ENCODE peak calls at places on chromosomes 2 and 18, in five cellular contexts. N, Q, Y, J and K are unnamed samples.

GRCh38 chr2:156342252-156343095 is 10.0 kb upstream of the NR4A2 start:
- DNase-seq in N (peak), Q (peak), Y (peak), J (peak), K (peak)

GRCh38 chr2:238846503-238847431 is 1.1 kb upstream of the TWIST2 start:
- DNase-seq in N (no peak), Y (no peak), J (peak), Q (no peak), K (no peak)

GRCh38 chr2:134736167-134736885 is 17.5 kb upstream of the TMEM163 start:
- DNase-seq in N (no peak), Y (peak), Q (no peak), J (no peak), K (peak)

GRCh38 chr2:172858473-172858745 is 122.8 kb downstream of the RAPGEF4 start:
- DNase-seq in Y (peak), J (no peak), Q (no peak), N (no peak), K (no peak)

GRCh38 chr2:67463810-67464209 is 66.7 kb downstream of the ETAA1 start:
- DNase-seq in N (no peak), Q (no peak), Y (peak), J (no peak), K (no peak)

GRCh38 chr2:187971893-187972292 is 319.8 kb upstream of the GULP1 start:
- DNase-seq in Y (no peak), J (no peak), N (no peak), Q (no peak), K (no peak)

GRCh38 chr2:74513605-74514367 is 464 bp upstream of the TLX2 start:
- DNase-seq in Y (no peak), J (peak), Q (peak), N (no peak), K (no peak)

GRCh38 chr18:13932285-13933025 is 17.1 kb upstream of the MC2R start:
- DNase-seq in Y (no peak), J (no peak), Q (no peak), N (no peak), K (no peak)

DNA sequence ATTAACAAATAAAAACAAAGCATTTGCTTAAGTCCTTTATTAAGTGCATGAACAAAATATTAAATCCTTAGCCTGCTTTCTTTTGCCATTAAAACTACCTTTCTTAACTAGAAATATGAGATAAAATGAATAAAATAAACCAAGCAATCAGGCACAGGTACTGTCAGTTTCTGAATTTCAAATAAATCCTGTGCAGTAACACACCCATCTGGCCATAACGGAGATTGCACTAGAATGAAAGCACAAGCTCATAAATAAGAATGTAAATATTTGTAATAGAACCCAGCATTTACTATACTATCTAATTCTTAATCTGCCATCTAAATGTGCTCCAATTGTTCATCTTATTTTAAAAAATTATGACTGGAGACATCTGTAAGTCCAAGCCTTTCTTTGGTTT is 31.9 kb downstream of the PRKRA start:
- DNase-seq in N (no peak), J (no peak), Q (peak), Y (peak), K (no peak)
- TF ChIP-seq CTCF in N (no peak), J (no peak), Q (peak), Y (peak), K (no peak)

DNA sequence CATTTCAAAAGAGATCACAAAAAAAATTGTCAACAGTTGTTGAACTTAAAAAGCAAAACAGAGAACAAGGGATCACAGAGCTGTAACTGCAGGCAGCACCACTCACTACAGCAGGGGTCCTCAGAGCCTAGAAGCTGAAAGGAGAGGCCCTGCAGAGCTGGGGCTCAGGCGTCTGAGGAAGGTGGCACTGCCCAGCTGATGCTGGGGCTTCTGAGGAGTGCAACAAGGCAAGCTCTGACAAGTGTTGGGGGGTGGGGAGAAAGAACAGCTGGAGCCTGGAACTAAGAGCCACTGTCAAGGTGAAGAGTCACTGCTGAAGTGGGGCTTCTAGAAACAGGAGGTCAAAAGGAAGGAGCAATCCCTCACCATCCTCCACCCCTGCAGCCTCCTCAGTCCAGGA is 46.2 kb downstream of the FTCDNL1 start:
- DNase-seq in Y (no peak), Q (no peak), N (no peak), J (no peak), K (no peak)
- TF ChIP-seq CTCF in Y (no peak), Q (no peak), N (no peak), J (no peak), K (no peak)

DNA sequence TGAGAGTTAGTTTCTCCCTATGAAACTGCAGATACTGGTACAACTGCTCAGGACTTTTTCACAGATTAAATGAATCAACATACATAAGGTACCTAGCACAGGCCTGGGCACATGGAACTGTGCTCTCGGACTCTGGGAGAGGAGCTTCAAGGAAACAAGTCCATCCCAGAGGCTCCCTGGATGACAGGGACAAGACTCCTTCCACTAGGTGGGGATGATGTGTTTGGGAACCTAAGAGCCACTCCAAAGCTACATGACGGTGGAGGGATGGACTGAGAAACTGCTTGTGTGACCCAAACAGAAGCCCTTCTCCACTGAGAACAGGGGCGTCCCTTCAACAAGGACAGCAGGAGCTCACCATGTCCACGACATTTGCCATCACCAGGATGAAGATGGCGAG is 37.1 kb downstream of the CENPO start:
- DNase-seq in Q (peak), N (no peak), J (no peak), Y (peak), K (no peak)
- TF ChIP-seq CTCF in Q (peak), N (no peak), J (no peak), Y (no peak), K (no peak)

DNA sequence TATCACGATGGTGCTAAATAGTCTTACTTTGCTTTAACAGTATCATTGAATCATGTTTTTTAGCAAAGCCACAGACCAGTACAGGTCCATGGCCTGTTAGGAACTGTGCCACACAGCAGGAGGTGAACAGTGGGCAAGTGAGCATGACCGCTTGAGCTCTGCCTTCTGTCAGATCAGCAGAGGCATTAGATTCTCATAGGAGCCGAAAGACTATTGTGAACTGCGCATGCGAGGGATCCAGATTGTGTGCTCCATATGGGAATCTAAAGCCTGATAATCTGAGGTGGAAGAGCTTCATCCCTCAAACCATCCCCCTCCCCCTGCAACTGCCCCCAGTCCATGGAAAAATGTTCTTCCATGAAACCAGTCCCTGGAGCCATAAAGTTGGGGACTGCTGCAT is 102.3 kb upstream of the OSR1 start:
- DNase-seq in N (no peak), Q (no peak), Y (no peak), J (no peak), K (no peak)
- TF ChIP-seq CTCF in N (no peak), Q (no peak), Y (no peak), J (no peak), K (no peak)

GRCh38 chr2:49259926-49260325 is 105.6 kb upstream of the FSHR start:
- DNase-seq in J (no peak), Q (no peak), N (no peak), Y (no peak), K (no peak)

GRCh38 chr2:49251766-49252165 is 97.5 kb upstream of the FSHR start:
- DNase-seq in Q (no peak), J (no peak), N (no peak), Y (peak), K (no peak)

GRCh38 chr2:49251251-49251650 is 96.9 kb upstream of the FSHR start:
- DNase-seq in Q (no peak), Y (no peak), J (no peak), N (no peak), K (no peak)

GRCh38 chr2:49254401-49254800 is 100.1 kb upstream of the FSHR start:
- DNase-seq in Q (no peak), J (no peak), N (no peak), Y (no peak), K (no peak)

GRCh38 chr2:49255325-49256023 is 101.2 kb upstream of the FSHR start:
- DNase-seq in Q (no peak), J (no peak), Y (no peak), N (no peak), K (no peak)
- TF ChIP-seq CTCF in Q (no peak), J (no peak), Y (peak), N (no peak), K (no peak)